ENCODE peak calls at places on chromosome 16, in six cellular contexts. C is IMR-90, V is HFF-Myc, D is colonic mucosa, M is fibroblast of lung, O is kidney epithelial cell. G is an unnamed sample.

GRCh38 chr16:59854846-59855439 is 1120.8 kb upstream of the GOT2 start:
- DNase-seq in C (no peak), V (no peak), D (no peak), M (no peak), O (no peak), G (no peak)

GRCh38 chr16:648786-649589 is at the start of gene WDR90:
- DNase-seq in C (peak; percentile 86), V (peak; percentile 68), D (peak; percentile 96), M (peak; percentile 89), O (peak; percentile 62), G (peak; percentile 89)

GRCh38 chr16:1698680-1699079 is 7.3 kb upstream of the MAPK8IP3 start:
- DNase-seq in C (no peak), V (no peak), D (no peak), M (no peak), O (no peak), G (no peak)

GRCh38 chr16:64225696-64226095 is 896.2 kb downstream of the CDH11 start:
- DNase-seq in C (peak; percentile 1), V (no peak), D (no peak), M (no peak), O (no peak), G (no peak)

GRCh38 chr16:15897834-15898254 is 9.4 kb upstream of the CEP20 start:
- DNase-seq in C (peak; percentile 79), V (peak; percentile 70), D (no peak), M (peak; percentile 73), O (no peak), G (peak; percentile 65)

GRCh38 chr16:27364493-27365141 is 37.4 kb upstream of the IL21R start:
- DNase-seq in C (no peak), V (no peak), D (peak; percentile 70), M (no peak), O (no peak), G (no peak)

GRCh38 chr16:20393801-20394637 is 10.5 kb downstream of the PDILT start:
- DNase-seq in C (no peak), V (no peak), D (peak; percentile 30), M (no peak), O (no peak), G (no peak)

GRCh38 chr16:68358951-68359350 is 48.1 kb downstream of the PRMT7 start:
- DNase-seq in C (no peak), V (no peak), D (no peak), M (no peak), O (no peak), G (no peak)

GRCh38 chr16:75139498-75139897 is 8.8 kb upstream of the ZFP1 start:
- DNase-seq in C (no peak), V (no peak), D (peak; percentile 46), M (no peak), O (no peak), G (no peak)

GRCh38 chr16:62549875-62550274 is 513.6 kb upstream of the CDH8 start:
- DNase-seq in C (no peak), V (no peak), D (no peak), M (no peak), O (no peak), G (no peak)

GRCh38 chr16:89052824-89053724 is 40.6 kb upstream of the ACSF3 start:
- DNase-seq in C (peak; percentile 2), V (no peak), D (peak; percentile 68), M (peak; percentile 52), O (no peak), G (peak; percentile 10)

GRCh38 chr16:48978501-48978900 is 303.1 kb downstream of the CBLN1 start:
- DNase-seq in C (no peak), V (no peak), D (no peak), M (no peak), O (no peak), G (peak; percentile 52)

GRCh38 chr16:78571880-78572279 is 472.4 kb downstream of the WWOX start:
- DNase-seq in C (no peak), V (no peak), D (no peak), M (peak; percentile 28), O (no peak), G (peak; percentile 2)

GRCh38 chr16:56549744-56550385 is 15.0 kb upstream of the MT4 start:
- DNase-seq in C (peak; percentile 28), V (no peak), D (no peak), M (peak; percentile 6), O (peak; percentile 5), G (no peak)

GRCh38 chr16:19883296-19883951 is 1.2 kb downstream of the GPRC5B start:
- DNase-seq in C (peak; percentile 25), V (no peak), D (peak; percentile 24), M (peak; percentile 25), O (no peak), G (no peak)

GRCh38 chr16:79272141-79272577 is 328.4 kb downstream of the MAF start:
- DNase-seq in C (no peak), V (no peak), D (no peak), M (no peak), O (no peak), G (no peak)

GRCh38 chr16:9134739-9135138 is 43.3 kb downstream of the HAPSTR1 start:
- DNase-seq in C (peak; percentile 55), V (no peak), D (peak; percentile 55), M (peak; percentile 29), O (no peak), G (peak; percentile 48)

GRCh38 chr16:89572042-89572441 is 3.5 kb upstream of the CPNE7 start:
- DNase-seq in C (no peak), V (no peak), D (no peak), M (no peak), O (no peak), G (no peak)

GRCh38 chr16:27417047-27417671 is 15.2 kb downstream of the IL21R start:
- DNase-seq in C (no peak), V (no peak), D (no peak), M (no peak), O (no peak), G (no peak)

GRCh38 chr16:89484088-89484501 is 6.3 kb downstream of the ANKRD11 start:
- DNase-seq in C (no peak), V (no peak), D (no peak), M (no peak), O (no peak), G (no peak)

GRCh38 chr16:56222482-56222997 is 31.3 kb downstream of the GNAO1 start:
- DNase-seq in C (no peak), V (no peak), D (no peak), M (no peak), O (no peak), G (no peak)

DNA sequence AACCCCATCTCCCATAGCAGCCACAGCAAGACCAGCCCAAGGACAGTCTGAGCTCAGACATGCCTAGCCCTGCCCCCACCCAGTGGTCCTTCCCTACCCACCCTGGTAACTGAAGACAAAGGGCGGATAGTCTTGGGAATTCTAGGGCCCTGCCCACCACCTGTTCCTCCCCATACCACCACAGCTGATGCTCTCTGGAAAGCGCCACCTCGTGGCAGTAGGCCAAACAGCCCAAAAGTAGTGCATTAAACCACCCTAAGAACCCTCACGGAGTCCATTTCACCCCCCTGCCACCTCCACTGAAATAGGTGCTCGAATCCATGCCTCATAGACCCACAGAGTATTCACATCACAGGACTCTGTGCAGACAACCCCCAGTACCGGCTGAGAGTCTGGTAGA is 1021.4 kb downstream of the CDH8 start:
- DNase-seq in C (no peak), V (no peak), D (no peak), M (no peak), O (no peak), G (no peak)
- TF ChIP-seq CTCF in C (no peak), V (no peak), D (no peak), M (no peak), O (no peak), G (no peak)

GRCh38 chr16:85615852-85616607 is 2.9 kb downstream of the GSE1 start:
- DNase-seq in C (peak; percentile 81), V (peak; percentile 36), D (peak; percentile 78), M (peak; percentile 81), O (peak; percentile 19), G (peak; percentile 74)

GRCh38 chr16:85615014-85615851 is 2.1 kb downstream of the GSE1 start:
- DNase-seq in C (no peak), V (no peak), D (peak; percentile 90), M (no peak), O (peak; percentile 39), G (no peak)

GRCh38 chr16:85618509-85618908 is 5.4 kb downstream of the GSE1 start:
- DNase-seq in C (no peak), V (no peak), D (no peak), M (no peak), O (no peak), G (no peak)

GRCh38 chr16:85617948-85618347 is 4.8 kb downstream of the GSE1 start:
- DNase-seq in C (no peak), V (no peak), D (no peak), M (no peak), O (no peak), G (no peak)

GRCh38 chr16:85616608-85617311 is 3.6 kb downstream of the GSE1 start:
- DNase-seq in C (no peak), V (no peak), D (peak; percentile 42), M (peak; percentile 23), O (no peak), G (no peak)
- H3K4me3 ChIP-seq in C (no peak overlapping the region), V (no peak overlapping the region), D (no peak overlapping the region), M (no peak overlapping the region), O (no peak overlapping the region), G (no peak overlapping the region)

GRCh38 chr16:11871193-11871592 is 19.9 kb upstream of the RSL1D1 start:
- DNase-seq in C (peak; percentile 30), V (no peak), D (no peak), M (peak; percentile 42), O (no peak), G (peak; percentile 49)
- TF ChIP-seq CTCF in C (peak; percentile 7), V (peak; percentile 13), D (no peak), M (peak; percentile 24), O (peak; percentile 16), G (peak; percentile 38)

DNA sequence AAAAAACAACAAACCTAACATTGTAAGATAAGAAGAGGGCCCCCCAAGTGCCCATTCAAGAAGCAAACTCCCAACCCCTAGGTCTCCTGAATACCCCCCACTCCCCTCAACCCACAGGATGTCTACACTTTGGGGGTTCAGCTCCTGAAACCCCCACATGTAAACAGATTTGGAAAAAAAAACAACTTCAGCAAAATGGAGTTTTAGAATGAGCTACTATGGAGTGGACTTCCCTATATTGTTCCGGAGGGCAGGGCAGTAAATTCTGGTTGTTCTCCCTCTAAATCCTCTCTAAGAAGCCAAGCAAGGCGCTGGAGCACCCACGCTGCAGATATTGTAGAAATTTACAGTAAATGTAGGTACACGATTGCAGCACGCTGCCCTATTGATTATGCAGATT is 8.5 kb upstream of the ZFHX3 start:
- DNase-seq in C (no peak), V (no peak), D (no peak), M (no peak), O (no peak), G (no peak)
- H3K4me3 ChIP-seq in C (peak overlapping the region; percentile 82), V (no peak overlapping the region), D (no peak overlapping the region), M (peak overlapping the region; percentile 71), O (peak overlapping the region; percentile 70), G (peak overlapping the region; percentile 65)

GRCh38 chr16:30142672-30143346 is 19.8 kb upstream of the MAPK3 start:
- DNase-seq in C (no peak), V (no peak), D (no peak), M (no peak), O (no peak), G (no peak)
- TF ChIP-seq CTCF in C (no peak), V (no peak), D (no peak), M (no peak), O (no peak), G (no peak)

GRCh38 chr16:81094771-81095251 is 1.4 kb downstream of the GCSH start:
- DNase-seq in C (peak; percentile 16), V (no peak), D (no peak), M (peak; percentile 30), O (no peak), G (peak; percentile 36)
- H3K4me3 ChIP-seq in C (no peak overlapping the region), V (peak overlapping the region; percentile 87), D (no peak overlapping the region), M (peak overlapping the region; percentile 83), O (peak overlapping the region; percentile 83), G (peak overlapping the region; percentile 74)